ENCODE peak calls at places on chromosome 1, in seven cellular contexts. One of them, this sample, is unnamed.

GRCh38 chr1:12499574-12500245 is 118.3 kb downstream of the DHRS3 start:
- DNase-seq in spleen: no peak
- DNase-seq in iris pigment epithelial cell: no peak
- DNase-seq in hypothalamus: no peak
- DNase-seq in bronchial epithelial cell: no peak
- DNase-seq in Right ventricle myocardium inferior: no peak
- DNase-seq in RKO: no peak
- DNase-seq in this sample: no peak

GRCh38 chr1:153841463-153841994 is 66.3 kb downstream of the SLC27A3 start:
- DNase-seq in spleen: no peak
- DNase-seq in iris pigment epithelial cell: peak; percentile 60
- DNase-seq in hypothalamus: no peak
- DNase-seq in bronchial epithelial cell: no peak
- DNase-seq in Right ventricle myocardium inferior: no peak
- DNase-seq in RKO: no peak
- DNase-seq in this sample: no peak

GRCh38 chr1:107477233-107477632 is 336.4 kb downstream of the NTNG1 start:
- DNase-seq in spleen: no peak
- DNase-seq in iris pigment epithelial cell: no peak
- DNase-seq in hypothalamus: no peak
- DNase-seq in bronchial epithelial cell: no peak
- DNase-seq in Right ventricle myocardium inferior: no peak
- DNase-seq in RKO: no peak
- DNase-seq in this sample: no peak

GRCh38 chr1:161994153-161994814 is 29.4 kb downstream of the OLFML2B start:
- DNase-seq in spleen: no peak
- DNase-seq in iris pigment epithelial cell: no peak
- DNase-seq in hypothalamus: peak; percentile 14
- DNase-seq in bronchial epithelial cell: no peak
- DNase-seq in Right ventricle myocardium inferior: no peak
- DNase-seq in RKO: no peak
- DNase-seq in this sample: no peak

GRCh38 chr1:2861143-2861987 is 59.9 kb upstream of the TTC34 start:
- DNase-seq in spleen: peak; percentile 63
- DNase-seq in iris pigment epithelial cell: no peak
- DNase-seq in hypothalamus: no peak
- DNase-seq in bronchial epithelial cell: no peak
- DNase-seq in Right ventricle myocardium inferior: peak; percentile 48
- DNase-seq in RKO: no peak
- DNase-seq in this sample: no peak

GRCh38 chr1:2588661-2589330 is 2.2 kb downstream of the PRXL2B start:
- DNase-seq in spleen: peak; percentile 84
- DNase-seq in iris pigment epithelial cell: no peak
- DNase-seq in hypothalamus: no peak
- DNase-seq in bronchial epithelial cell: no peak
- DNase-seq in Right ventricle myocardium inferior: peak; percentile 64
- DNase-seq in RKO: no peak
- DNase-seq in this sample: no peak

GRCh38 chr1:245353915-245354775 is 199.4 kb downstream of the KIF26B start:
- DNase-seq in spleen: peak; percentile 67
- DNase-seq in iris pigment epithelial cell: no peak
- DNase-seq in hypothalamus: no peak
- DNase-seq in bronchial epithelial cell: no peak
- DNase-seq in Right ventricle myocardium inferior: no peak
- DNase-seq in RKO: no peak
- DNase-seq in this sample: no peak

GRCh38 chr1:218953448-218953847 is 220.2 kb upstream of the LYPLAL1 start:
- DNase-seq in spleen: no peak
- DNase-seq in iris pigment epithelial cell: no peak
- DNase-seq in hypothalamus: no peak
- DNase-seq in bronchial epithelial cell: no peak
- DNase-seq in Right ventricle myocardium inferior: no peak
- DNase-seq in RKO: no peak
- DNase-seq in this sample: no peak